ENCODE peak calls at places on chromosomes 16 and 17, in eight cellular contexts. C is stimulated activated CD4-positive, alpha-beta T cell treated with anti-CD3 and anti-CD28 coated beads, Interleukin-4, amount 100 ng/mL, for 4 hours; V is C1 segment of cervical spinal cord; S is AML-193; E is KBM-7; O is NCI-H2081 treated with DMSO at 0.1 percent for 48 hours; A is ELR; G is Right ventricle myocardium superior. Q is an unnamed sample.

GRCh38 chr17:67582632-67583230 is 135.0 kb upstream of the NOL11 start:
- DNase-seq in C (no peak), V (no peak), S (no peak), E (no peak), O (peak; percentile 83), A (no peak), G (no peak), Q (no peak)

GRCh38 chr17:29592850-29593545 is at the start of gene ANKRD13B:
- DNase-seq in C (peak; percentile 39), V (peak; percentile 42), S (no peak), E (peak; percentile 32), O (no peak), A (peak; percentile 49), G (peak; percentile 74), Q (no peak)

GRCh38 chr17:78263063-78263735 is 31.8 kb downstream of the TMEM235 start:
- DNase-seq in C (no peak), V (no peak), S (no peak), E (peak; percentile 79), O (no peak), A (no peak), G (peak; percentile 81), Q (no peak)

GRCh38 chr17:47808830-47809480 is 12.6 kb downstream of the OSBPL7 start:
- DNase-seq in C (no peak), V (no peak), S (no peak), E (no peak), O (no peak), A (no peak), G (no peak), Q (no peak)

GRCh38 chr17:4143563-4144410 is 790 bp downstream of the CYB5D2 start:
- DNase-seq in C (peak; percentile 88), V (peak; percentile 80), S (peak; percentile 29), E (peak; percentile 96), O (peak; percentile 20), A (peak; percentile 94), G (peak; percentile 97), Q (peak; percentile 75)

GRCh38 chr16:47858333-47859067 is 297.3 kb downstream of the ABCC12 start:
- DNase-seq in C (no peak), V (no peak), S (no peak), E (no peak), O (no peak), A (no peak), G (no peak), Q (no peak)

GRCh38 chr17:59234631-59235030 is 14.3 kb downstream of the GDPD1 start:
- DNase-seq in C (no peak), V (no peak), S (no peak), E (no peak), O (no peak), A (no peak), G (no peak), Q (no peak)

GRCh38 chr16:27526169-27526568 is 23.5 kb downstream of the GTF3C1 start:
- DNase-seq in C (no peak), V (no peak), S (no peak), E (no peak), O (no peak), A (no peak), G (peak; percentile 77), Q (no peak)

GRCh38 chr17:9056566-9056965 is 35.3 kb downstream of the NTN1 start:
- DNase-seq in C (no peak), V (no peak), S (no peak), E (no peak), O (no peak), A (no peak), G (no peak), Q (no peak)

GRCh38 chr17:41734139-41734948 is at the start of gene HAP1:
- DNase-seq in C (no peak), V (peak; percentile 29), S (no peak), E (peak; percentile 63), O (no peak), A (peak; percentile 33), G (no peak), Q (peak; percentile 57)

GRCh38 chr17:79777166-79777843 is 643 bp upstream of the CBX2 start:
- DNase-seq in C (no peak), V (no peak), S (peak; percentile 59), E (peak; percentile 74), O (no peak), A (peak; percentile 66), G (peak; percentile 76), Q (peak; percentile 58)

GRCh38 chr17:5419959-5420653 is at the start of gene RPAIN:
- DNase-seq in C (peak; percentile 86), V (peak; percentile 98), S (peak; percentile 76), E (no peak), O (peak; percentile 58), A (peak; percentile 89), G (peak; percentile 93), Q (peak; percentile 74)

GRCh38 chr16:70753694-70754325 is 47.1 kb downstream of the VAC14 start:
- DNase-seq in C (no peak), V (no peak), S (no peak), E (no peak), O (no peak), A (no peak), G (no peak), Q (no peak)

GRCh38 chr17:76524598-76525512 is 12.7 kb downstream of the CYGB start:
- DNase-seq in C (no peak), V (no peak), S (no peak), E (no peak), O (no peak), A (peak; percentile 37), G (peak; percentile 85), Q (no peak)

GRCh38 chr16:22898131-22898530 is 84.2 kb downstream of the HS3ST2 start:
- DNase-seq in C (no peak), V (no peak), S (no peak), E (no peak), O (no peak), A (no peak), G (no peak), Q (no peak)

GRCh38 chr17:37493249-37494027 is 3.7 kb downstream of the DUSP14 start:
- DNase-seq in C (no peak), V (no peak), S (no peak), E (no peak), O (no peak), A (peak; percentile 93), G (no peak), Q (no peak)

GRCh38 chr16:4755687-4756086 is 11.3 kb downstream of the ZNF500 start:
- DNase-seq in C (no peak), V (no peak), S (no peak), E (no peak), O (no peak), A (no peak), G (no peak), Q (no peak)

GRCh38 chr17:50424246-50425000 is 1.6 kb upstream of the ACSF2 start:
- DNase-seq in C (no peak), V (no peak), S (no peak), E (no peak), O (no peak), A (no peak), G (no peak), Q (no peak)

GRCh38 chr17:38595892-38596291 is 9.9 kb downstream of the SRCIN1 start:
- DNase-seq in C (no peak), V (no peak), S (no peak), E (no peak), O (no peak), A (no peak), G (no peak), Q (no peak)

GRCh38 chr16:85592700-85593502 is 20.2 kb upstream of the GSE1 start:
- DNase-seq in C (no peak), V (no peak), S (no peak), E (no peak), O (no peak), A (peak; percentile 49), G (no peak), Q (no peak)

GRCh38 chr17:37770631-37771518 is 26.0 kb upstream of the HNF1B start:
- DNase-seq in C (no peak), V (no peak), S (peak; percentile 30), E (peak; percentile 44), O (peak; percentile 11), A (peak; percentile 82), G (peak; percentile 51), Q (peak; percentile 43)

GRCh38 chr16:70611785-70612303 is 34.5 kb upstream of the IL34 start:
- DNase-seq in C (no peak), V (no peak), S (no peak), E (no peak), O (no peak), A (no peak), G (no peak), Q (no peak)

GRCh38 chr17:77681820-77682219 is 276.7 kb upstream of the TNRC6C start:
- DNase-seq in C (no peak), V (no peak), S (no peak), E (no peak), O (no peak), A (no peak), G (peak; percentile 88), Q (no peak)

GRCh38 chr16:75279277-75279676 is 27.9 kb upstream of the BCAR1 start:
- DNase-seq in C (no peak), V (no peak), S (no peak), E (no peak), O (no peak), A (peak; percentile 24), G (no peak), Q (no peak)

GRCh38 chr17:63641678-63642077 is 19.5 kb downstream of the MAP3K3 start:
- DNase-seq in C (no peak), V (peak; percentile 32), S (peak; percentile 98), E (peak; percentile 85), O (no peak), A (no peak), G (no peak), Q (no peak)

GRCh38 chr17:82449883-82450356 is 632 bp downstream of the CYBC1 start:
- DNase-seq in C (peak; percentile 52), V (no peak), S (no peak), E (no peak), O (no peak), A (no peak), G (peak; percentile 43), Q (no peak)

GRCh38 chr17:77444653-77445029 is 303.9 kb downstream of the SEC14L1 start:
- DNase-seq in C (no peak), V (no peak), S (no peak), E (no peak), O (no peak), A (no peak), G (peak; percentile 77), Q (no peak)

GRCh38 chr17:8072339-8072726 is 15.2 kb downstream of the ALOX12B start:
- DNase-seq in C (no peak), V (no peak), S (no peak), E (no peak), O (no peak), A (no peak), G (peak; percentile 34), Q (no peak)

GRCh38 chr16:81526935-81527334 is 82.3 kb downstream of the CMIP start:
- DNase-seq in C (no peak), V (no peak), S (no peak), E (no peak), O (no peak), A (no peak), G (peak; percentile 72), Q (no peak)

GRCh38 chr16:50994995-50995394 is 156.1 kb downstream of the SALL1 start:
- DNase-seq in C (no peak), V (no peak), S (no peak), E (no peak), O (no peak), A (no peak), G (no peak), Q (no peak)